ENCODE peak calls at places on chromosomes 16 and 17, in four cellular contexts. One of them, this sample, is unnamed.

GRCh38 chr17:76271669-76272540 is 6.8 kb downstream of the UBALD2 start:
- DNase-seq in COR-L47: no peak
- DNase-seq in tibial nerve: no peak
- DNase-seq in hippocampal formation: no peak
- DNase-seq in this sample: no peak

GRCh38 chr17:81295678-81296381 is 723 bp upstream of the SLC38A10 start:
- DNase-seq in COR-L47: peak
- DNase-seq in tibial nerve: no peak
- DNase-seq in hippocampal formation: no peak
- DNase-seq in this sample: no peak

GRCh38 chr17:64461788-64462187 is 12.9 kb downstream of the MILR1 start:
- DNase-seq in COR-L47: no peak
- DNase-seq in tibial nerve: no peak
- DNase-seq in hippocampal formation: no peak
- DNase-seq in this sample: no peak

GRCh38 chr16:21626659-21627277 is 25.6 kb downstream of the IGSF6 start:
- DNase-seq in COR-L47: no peak
- DNase-seq in tibial nerve: no peak
- DNase-seq in hippocampal formation: no peak
- DNase-seq in this sample: no peak

GRCh38 chr16:75591001-75591852 is 25.0 kb downstream of the GABARAPL2 start:
- DNase-seq in COR-L47: no peak
- DNase-seq in tibial nerve: no peak
- DNase-seq in hippocampal formation: peak
- DNase-seq in this sample: no peak

GRCh38 chr16:11349599-11350276 is 4.5 kb downstream of the RMI2 start:
- DNase-seq in COR-L47: no peak
- DNase-seq in tibial nerve: peak
- DNase-seq in hippocampal formation: peak
- DNase-seq in this sample: no peak

GRCh38 chr16:11564046-11564926 is 22.4 kb downstream of the LITAF start:
- DNase-seq in COR-L47: no peak
- DNase-seq in tibial nerve: no peak
- DNase-seq in hippocampal formation: no peak
- DNase-seq in this sample: no peak

GRCh38 chr17:42112552-42113176 is at the start of gene DHX58:
- DNase-seq in COR-L47: no peak
- DNase-seq in tibial nerve: peak
- DNase-seq in hippocampal formation: peak
- DNase-seq in this sample: peak

GRCh38 chr17:70048020-70048419 is 27.0 kb upstream of the KCNJ16 start:
- DNase-seq in COR-L47: no peak
- DNase-seq in tibial nerve: no peak
- DNase-seq in hippocampal formation: no peak
- DNase-seq in this sample: no peak

GRCh38 chr16:88792078-88792550 is 7.1 kb upstream of the PIEZO1 start:
- DNase-seq in COR-L47: no peak
- DNase-seq in tibial nerve: no peak
- DNase-seq in hippocampal formation: no peak
- DNase-seq in this sample: no peak

GRCh38 chr16:55678061-55678935 is 22.5 kb downstream of the SLC6A2 start:
- DNase-seq in COR-L47: no peak
- DNase-seq in tibial nerve: no peak
- DNase-seq in hippocampal formation: peak
- DNase-seq in this sample: no peak

GRCh38 chr17:80883831-80884735 is 107.6 kb upstream of the CHMP6 start:
- DNase-seq in COR-L47: no peak
- DNase-seq in tibial nerve: no peak
- DNase-seq in hippocampal formation: no peak
- DNase-seq in this sample: no peak

GRCh38 chr16:12507366-12507765 is 296.3 kb downstream of the CPPED1 start:
- DNase-seq in COR-L47: no peak
- DNase-seq in tibial nerve: no peak
- DNase-seq in hippocampal formation: no peak
- DNase-seq in this sample: no peak

GRCh38 chr17:79997004-79997673 is 38.5 kb downstream of the TBC1D16 start:
- DNase-seq in COR-L47: no peak
- DNase-seq in tibial nerve: no peak
- DNase-seq in hippocampal formation: no peak
- DNase-seq in this sample: no peak

GRCh38 chr17:48679385-48680096 is 42.8 kb downstream of the PRAC1 start:
- DNase-seq in COR-L47: no peak
- DNase-seq in tibial nerve: no peak
- DNase-seq in hippocampal formation: no peak
- DNase-seq in this sample: no peak

GRCh38 chr17:67360880-67361279 is 5.5 kb downstream of the PSMD12 start:
- DNase-seq in COR-L47: no peak
- DNase-seq in tibial nerve: no peak
- DNase-seq in hippocampal formation: no peak
- DNase-seq in this sample: no peak

GRCh38 chr17:4786516-4786915 is 352 bp upstream of the VMO1 start:
- DNase-seq in COR-L47: no peak
- DNase-seq in tibial nerve: no peak
- DNase-seq in hippocampal formation: no peak
- DNase-seq in this sample: no peak

GRCh38 chr17:69732272-69732671 is 317.8 kb downstream of the MAP2K6 start:
- DNase-seq in COR-L47: no peak
- DNase-seq in tibial nerve: no peak
- DNase-seq in hippocampal formation: no peak
- DNase-seq in this sample: no peak

GRCh38 chr16:67879936-67880335 is 4.7 kb upstream of the NRN1L start:
- DNase-seq in COR-L47: no peak
- DNase-seq in tibial nerve: no peak
- DNase-seq in hippocampal formation: no peak
- DNase-seq in this sample: no peak

GRCh38 chr17:36461330-36462110 is 25.0 kb upstream of the ZNHIT3 start:
- DNase-seq in COR-L47: no peak
- DNase-seq in tibial nerve: no peak
- DNase-seq in hippocampal formation: no peak
- DNase-seq in this sample: no peak

GRCh38 chr17:75109407-75110236 is at the start of gene ARMC7:
- DNase-seq in COR-L47: peak
- DNase-seq in tibial nerve: peak
- DNase-seq in hippocampal formation: peak
- DNase-seq in this sample: peak

GRCh38 chr16:49350265-49351103 is 23.1 kb upstream of the C16orf78 start:
- DNase-seq in COR-L47: peak
- DNase-seq in tibial nerve: peak
- DNase-seq in hippocampal formation: peak
- DNase-seq in this sample: peak

GRCh38 chr17:28839221-28839620 is 3.4 kb downstream of the FAM222B start:
- DNase-seq in COR-L47: no peak
- DNase-seq in tibial nerve: no peak
- DNase-seq in hippocampal formation: no peak
- DNase-seq in this sample: no peak

GRCh38 chr16:57276596-57276995 is 7.9 kb downstream of the PLLP start:
- DNase-seq in COR-L47: no peak
- DNase-seq in tibial nerve: no peak
- DNase-seq in hippocampal formation: no peak
- DNase-seq in this sample: no peak

GRCh38 chr17:81715107-81715871 is 3.2 kb downstream of the SLC25A10 start:
- DNase-seq in COR-L47: no peak
- DNase-seq in tibial nerve: no peak
- DNase-seq in hippocampal formation: no peak
- DNase-seq in this sample: no peak

GRCh38 chr16:57113042-57113453 is 20.7 kb downstream of the CPNE2 start:
- DNase-seq in COR-L47: no peak
- DNase-seq in tibial nerve: no peak
- DNase-seq in hippocampal formation: no peak
- DNase-seq in this sample: no peak

GRCh38 chr17:7838291-7839075 is 4.5 kb downstream of the KDM6B start:
- DNase-seq in COR-L47: no peak
- DNase-seq in tibial nerve: no peak
- DNase-seq in hippocampal formation: peak
- DNase-seq in this sample: peak

GRCh38 chr17:13362341-13363122 is 239.2 kb downstream of the HS3ST3A1 start:
- DNase-seq in COR-L47: no peak
- DNase-seq in tibial nerve: no peak
- DNase-seq in hippocampal formation: no peak
- DNase-seq in this sample: no peak

GRCh38 chr17:74838275-74838674 is 21.4 kb downstream of the GRIN2C start:
- DNase-seq in COR-L47: no peak
- DNase-seq in tibial nerve: no peak
- DNase-seq in hippocampal formation: no peak
- DNase-seq in this sample: no peak

GRCh38 chr16:67162439-67163163 is 1.9 kb upstream of the HSF4 start:
- DNase-seq in COR-L47: no peak
- DNase-seq in tibial nerve: no peak
- DNase-seq in hippocampal formation: no peak
- DNase-seq in this sample: no peak

GRCh38 chr16:67593288-67593687 is 31.0 kb downstream of the CTCF start:
- DNase-seq in COR-L47: no peak
- DNase-seq in tibial nerve: no peak
- DNase-seq in hippocampal formation: no peak
- DNase-seq in this sample: no peak

GRCh38 chr16:80260906-80261311 is 279.9 kb upstream of the DYNLRB2 start:
- DNase-seq in COR-L47: no peak
- DNase-seq in tibial nerve: no peak
- DNase-seq in hippocampal formation: no peak
- DNase-seq in this sample: no peak

GRCh38 chr17:57266842-57267241 is 10.5 kb downstream of the MSI2 start:
- DNase-seq in COR-L47: no peak
- DNase-seq in tibial nerve: no peak
- DNase-seq in hippocampal formation: no peak
- DNase-seq in this sample: no peak

GRCh38 chr17:21090889-21091618 is 35.7 kb upstream of the DHRS7B start:
- DNase-seq in COR-L47: no peak
- DNase-seq in tibial nerve: no peak
- DNase-seq in hippocampal formation: peak
- DNase-seq in this sample: no peak

GRCh38 chr17:49407981-49408501 is 6.6 kb downstream of the PHB1 start:
- DNase-seq in COR-L47: peak
- DNase-seq in tibial nerve: peak
- DNase-seq in hippocampal formation: peak
- DNase-seq in this sample: peak

This sample was measured in hypothalamus.